ENCODE peak calls at places on chromosomes 3 and 15, in four cellular contexts. One of them, this sample, is unnamed.

GRCh38 chr15:83205725-83206324 is 1.8 kb downstream of the HDGFL3 start:
- DNase-seq in ovary: no peak
- DNase-seq in adrenal gland: no peak
- DNase-seq in GM23338: no peak
- DNase-seq in this sample: no peak

GRCh38 chr3:38687306-38687705 is 37.8 kb upstream of the SCN5A start:
- DNase-seq in ovary: no peak
- DNase-seq in adrenal gland: no peak
- DNase-seq in GM23338: no peak
- DNase-seq in this sample: no peak

GRCh38 chr3:69080233-69080644 is at the start of gene UBA3:
- DNase-seq in ovary: peak
- DNase-seq in adrenal gland: peak
- DNase-seq in GM23338: peak
- DNase-seq in this sample: peak

GRCh38 chr3:100041328-100041749 is 73.0 kb downstream of the FILIP1L start:
- DNase-seq in ovary: no peak
- DNase-seq in adrenal gland: no peak
- DNase-seq in GM23338: no peak
- DNase-seq in this sample: no peak

GRCh38 chr3:31213869-31214486 is 318.7 kb upstream of the STT3B start:
- DNase-seq in ovary: no peak
- DNase-seq in adrenal gland: no peak
- DNase-seq in GM23338: no peak
- DNase-seq in this sample: no peak

GRCh38 chr3:185727873-185728272 is 97.0 kb downstream of the IGF2BP2 start:
- DNase-seq in ovary: no peak
- DNase-seq in adrenal gland: no peak
- DNase-seq in GM23338: no peak
- DNase-seq in this sample: no peak

GRCh38 chr3:193915613-193916012 is 220.3 kb upstream of the HES1 start:
- DNase-seq in ovary: no peak
- DNase-seq in adrenal gland: no peak
- DNase-seq in GM23338: no peak
- DNase-seq in this sample: no peak

GRCh38 chr15:40869686-40870085 is 4.3 kb downstream of the RHOV start:
- DNase-seq in ovary: no peak
- DNase-seq in adrenal gland: no peak
- DNase-seq in GM23338: no peak
- DNase-seq in this sample: no peak

GRCh38 chr3:184361532-184361931 is at the start of the genes CLCN2 and POLR2H:
- DNase-seq in ovary: peak
- DNase-seq in adrenal gland: peak
- DNase-seq in GM23338: peak
- DNase-seq in this sample: no peak

GRCh38 chr15:77527164-77527778 is 105.4 kb downstream of the LINGO1 start:
- DNase-seq in ovary: peak
- DNase-seq in adrenal gland: no peak
- DNase-seq in GM23338: peak
- DNase-seq in this sample: no peak

GRCh38 chr15:67137951-67138935 is 72.8 kb downstream of the SMAD3 start:
- DNase-seq in ovary: peak
- DNase-seq in adrenal gland: no peak
- DNase-seq in GM23338: no peak
- DNase-seq in this sample: no peak

GRCh38 chr3:106673926-106674569 is 703.2 kb upstream of the CCDC54 start:
- DNase-seq in ovary: no peak
- DNase-seq in adrenal gland: no peak
- DNase-seq in GM23338: no peak
- DNase-seq in this sample: no peak

GRCh38 chr3:65573548-65574116 is 465.1 kb downstream of the MAGI1 start:
- DNase-seq in ovary: no peak
- DNase-seq in adrenal gland: no peak
- DNase-seq in GM23338: no peak
- DNase-seq in this sample: no peak

GRCh38 chr3:147699175-147699838 is 290.1 kb downstream of the ZIC1 start:
- DNase-seq in ovary: no peak
- DNase-seq in adrenal gland: no peak
- DNase-seq in GM23338: no peak
- DNase-seq in this sample: no peak

GRCh38 chr3:151439652-151440125 is 21.2 kb downstream of the IGSF10 start:
- DNase-seq in ovary: no peak
- DNase-seq in adrenal gland: peak
- DNase-seq in GM23338: peak
- DNase-seq in this sample: no peak

GRCh38 chr15:63238796-63239195 is 38.6 kb upstream of the APH1B start:
- DNase-seq in ovary: no peak
- DNase-seq in adrenal gland: no peak
- DNase-seq in GM23338: no peak
- DNase-seq in this sample: peak

GRCh38 chr3:45653205-45653604 is 36.0 kb upstream of the SACM1L start:
- DNase-seq in ovary: no peak
- DNase-seq in adrenal gland: no peak
- DNase-seq in GM23338: no peak
- DNase-seq in this sample: no peak